ENCODE peak calls at places on chromosomes 13 and 19, in eight cellular contexts. P, O, L, B, Y, Q, J and M are unnamed samples.

GRCh38 chr13:114286808-114287207 is 5.4 kb downstream of the UPF3A start:
- DNase-seq in O (no peak), Y (no peak), L (no peak), P (no peak), J (no peak), B (no peak), Q (no peak), M (no peak)

GRCh38 chr13:73702419-73703071 is 431.7 kb downstream of the KLF12 start:
- DNase-seq in Y (no peak), L (no peak), J (no peak), P (peak), B (peak), O (no peak), Q (no peak), M (no peak)

GRCh38 chr19:10010247-10010691 is at the start of gene COL5A3:
- DNase-seq in O (peak), P (no peak), L (peak), Q (peak), B (no peak), Y (peak), J (peak), M (no peak)

GRCh38 chr13:100673831-100674362 is 698 bp downstream of the TMTC4 start:
- DNase-seq in Q (peak), O (no peak), Y (peak), J (peak), P (peak), L (peak), B (peak), M (peak)

GRCh38 chr13:73416093-73416492 is 357.3 kb downstream of the KLF5 start:
- DNase-seq in O (no peak), Q (no peak), L (no peak), J (no peak), Y (no peak), P (no peak), B (no peak), M (no peak)

GRCh38 chr19:51777570-51778460 is 16.8 kb downstream of the FPR2 start:
- DNase-seq in L (peak), P (peak), J (peak), Q (peak), O (peak), Y (peak), B (peak), M (peak)

GRCh38 chr13:45861352-45861751 is 9.8 kb upstream of the SIAH3 start:
- DNase-seq in L (no peak), P (no peak), J (no peak), Y (no peak), B (no peak), Q (no peak), O (no peak), M (no peak)

GRCh38 chr13:20921572-20921971 is 19.0 kb upstream of the XPO4 start:
- DNase-seq in P (no peak), Y (no peak), L (no peak), Q (no peak), B (no peak), J (no peak), O (no peak), M (no peak)